ENCODE peak calls at places on chromosomes 4 and X, in ten cellular contexts. P is IMR-90; B is endothelial cell; C is GM06990; Q is CD8-positive, alpha-beta T cell; F is WTC11; V is astrocyte; E is right atrium auricular region; W is glutamatergic neuron; S is prostate gland. R is an unnamed sample.

GRCh38 chrX:29935455-29935854 is 279.9 kb upstream of the MAGEB2 start:
- DNase-seq in S (no peak), W (no peak), C (no peak), Q (no peak), V (no peak), F (no peak), E (no peak), B (no peak), P (no peak), R (no peak)

GRCh38 chr4:173270312-173271027 is 63.7 kb downstream of the HMGB2 start:
- DNase-seq in E (no peak), S (no peak), F (no peak), P (peak), Q (no peak), B (no peak), C (no peak), W (no peak), V (peak), R (no peak)

GRCh38 chrX:16002185-16002584 is 121.2 kb upstream of the GRPR start:
- DNase-seq in V (no peak), Q (no peak), P (no peak), S (no peak), W (no peak), C (no peak), E (no peak), B (no peak), F (no peak), R (no peak)

GRCh38 chr4:189267312-189267965 is 673.2 kb upstream of the FRG1 start:
- DNase-seq in W (no peak), S (no peak), Q (no peak), B (no peak), P (no peak), F (no peak), C (no peak), E (no peak), V (no peak), R (no peak)

GRCh38 chrX:22060451-22060940 is 28.4 kb downstream of the PHEX start:
- DNase-seq in S (no peak), P (peak), Q (no peak), W (no peak), V (peak), E (no peak), F (no peak), B (no peak), C (peak), R (peak)

GRCh38 chr4:128796934-128797333 is 12.6 kb upstream of the JADE1 start:
- DNase-seq in B (no peak), P (no peak), Q (no peak), F (no peak), C (no peak), E (no peak), S (no peak), W (no peak), V (no peak), R (peak)

GRCh38 chr4:126441173-126441810 is 1126.5 kb downstream of the FAT4 start:
- DNase-seq in C (no peak), S (no peak), Q (no peak), E (no peak), F (no peak), P (peak), B (no peak), W (no peak), V (no peak), R (no peak)

GRCh38 chrX:23372220-23372902 is 37.7 kb downstream of the PTCHD1 start:
- DNase-seq in E (no peak), V (no peak), P (no peak), Q (no peak), W (no peak), F (no peak), C (no peak), S (no peak), B (no peak), R (no peak)

GRCh38 chr4:186271279-186271678 is 5.3 kb downstream of the F11 start:
- DNase-seq in P (no peak), B (no peak), V (no peak), S (no peak), F (no peak), C (no peak), Q (no peak), E (no peak), W (no peak), R (no peak)

GRCh38 chrX:71140440-71140839 is 4.2 kb upstream of the NLGN3 start:
- DNase-seq in Q (no peak), W (no peak), C (no peak), V (no peak), B (no peak), P (no peak), S (no peak), F (no peak), E (no peak), R (no peak)

GRCh38 chr4:15513545-15513944 is 43.9 kb downstream of the CC2D2A start:
- DNase-seq in P (peak), C (no peak), S (no peak), E (no peak), V (no peak), Q (no peak), B (no peak), W (no peak), F (no peak), R (no peak)

GRCh38 chr4:55791666-55792065 is 27.9 kb upstream of the EXOC1L start:
- DNase-seq in W (no peak), S (no peak), B (no peak), Q (no peak), C (no peak), F (no peak), P (no peak), E (no peak), V (no peak), R (peak)

GRCh38 chr4:82753725-82754410 is 44.7 kb downstream of the SCD5 start:
- DNase-seq in E (peak), P (peak), Q (no peak), C (no peak), S (peak), W (no peak), V (no peak), F (no peak), B (no peak), R (peak)

GRCh38 chr4:95547708-95548471 is 883 bp downstream of the UNC5C start:
- DNase-seq in V (peak), Q (no peak), P (no peak), C (peak), S (peak), B (peak), W (peak), E (peak), F (peak), R (peak)

GRCh38 chrX:103440621-103441020 is 64.3 kb downstream of the BEX3 start:
- DNase-seq in W (no peak), S (no peak), B (no peak), V (peak), E (no peak), F (no peak), C (no peak), P (no peak), Q (no peak), R (no peak)

GRCh38 chr4:142311916-142312315 is 534.2 kb downstream of the INPP4B start:
- DNase-seq in F (no peak), C (no peak), V (no peak), P (no peak), S (no peak), E (no peak), Q (no peak), B (no peak), W (no peak), R (no peak)

GRCh38 chr4:57442834-57443291 is 332.7 kb upstream of the IGFBP7 start:
- DNase-seq in Q (no peak), C (no peak), W (peak), B (peak), E (no peak), S (peak), P (peak), F (peak), V (peak), R (peak)

GRCh38 chr4:185344743-185345538 is 50.8 kb downstream of the LRP2BP start:
- DNase-seq in B (peak), E (no peak), W (no peak), Q (no peak), F (no peak), S (no peak), V (no peak), P (no peak), C (peak), R (no peak)

GRCh38 chr4:53040459-53040815 is 178.3 kb downstream of the RASL11B start:
- DNase-seq in F (no peak), V (peak), W (no peak), S (no peak), Q (no peak), P (peak), B (no peak), C (no peak), E (no peak), R (no peak)

GRCh38 chr4:86359944-86360478 is at the start of gene MAPK10:
- DNase-seq in E (peak), B (peak), W (peak), C (peak), F (peak), V (peak), Q (no peak), P (peak), S (peak), R (no peak)

GRCh38 chrX:153507484-153508178 is 9.8 kb upstream of the ATP2B3 start:
- DNase-seq in B (peak), V (no peak), F (peak), C (peak), Q (peak), S (peak), P (peak), W (peak), E (peak), R (peak)

GRCh38 chrX:112380541-112381278 is 298.1 kb upstream of the TRPC5 start:
- DNase-seq in F (no peak), C (no peak), V (no peak), S (no peak), B (no peak), Q (no peak), E (no peak), W (no peak), P (no peak), R (no peak)

GRCh38 chr4:98828801-98829200 is 100.1 kb downstream of the EIF4E start:
- DNase-seq in Q (peak), S (no peak), P (no peak), C (no peak), V (no peak), B (no peak), E (no peak), F (peak), W (no peak), R (peak)

GRCh38 chr4:123869517-123870282 is 473.1 kb downstream of the SPRY1 start:
- DNase-seq in F (no peak), W (no peak), E (no peak), B (no peak), Q (no peak), S (no peak), P (no peak), C (no peak), V (peak), R (no peak)

GRCh38 chr4:134544303-134544761 is 342.7 kb upstream of the PABPC4L start:
- DNase-seq in S (peak), F (no peak), B (no peak), W (no peak), V (peak), E (no peak), C (no peak), Q (no peak), P (no peak), R (peak)

GRCh38 chrX:140064993-140065392 is 99.7 kb upstream of the CXorf66 start:
- DNase-seq in P (no peak), W (no peak), S (no peak), Q (no peak), B (no peak), F (no peak), C (no peak), E (no peak), V (no peak), R (peak)

DNA sequence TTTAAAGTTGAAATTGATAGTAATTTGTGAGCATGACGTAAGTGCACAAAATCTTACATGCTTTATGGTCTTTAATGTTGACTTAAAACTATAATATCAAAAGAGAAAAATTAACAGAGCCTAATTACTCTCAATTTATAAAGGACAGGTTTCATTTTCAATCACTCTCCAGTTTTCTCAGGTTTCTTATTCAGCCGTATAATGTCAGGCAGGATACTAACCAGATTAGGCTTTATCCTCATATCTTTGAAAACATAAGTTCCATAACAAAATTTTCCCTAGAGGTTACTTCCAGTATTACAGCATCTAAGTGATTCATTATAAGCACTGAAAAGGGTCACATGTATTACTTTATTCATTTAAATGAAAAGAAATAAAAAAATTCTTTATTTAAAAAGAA is 492.1 kb downstream of the PACRGL start:
- DNase-seq in V (no peak), Q (no peak), S (no peak), P (no peak), B (no peak), E (no peak), W (no peak), F (no peak), C (no peak), R (no peak)
- TF ChIP-seq CTCF in V (no peak), Q (no peak), S (no peak), P (no peak), B (peak), E (peak), W (peak), F (no peak), C (no peak), R (peak)

GRCh38 chr4:120919358-120919757 is 3.2 kb downstream of the PRDM5 start:
- DNase-seq in Q (no peak), V (no peak), B (no peak), C (no peak), S (no peak), E (no peak), F (no peak), P (no peak), W (no peak), R (no peak)
- TF ChIP-seq CTCF in Q (peak), V (no peak), B (no peak), C (no peak), S (no peak), E (peak), F (no peak), P (peak), W (peak), R (peak)

DNA sequence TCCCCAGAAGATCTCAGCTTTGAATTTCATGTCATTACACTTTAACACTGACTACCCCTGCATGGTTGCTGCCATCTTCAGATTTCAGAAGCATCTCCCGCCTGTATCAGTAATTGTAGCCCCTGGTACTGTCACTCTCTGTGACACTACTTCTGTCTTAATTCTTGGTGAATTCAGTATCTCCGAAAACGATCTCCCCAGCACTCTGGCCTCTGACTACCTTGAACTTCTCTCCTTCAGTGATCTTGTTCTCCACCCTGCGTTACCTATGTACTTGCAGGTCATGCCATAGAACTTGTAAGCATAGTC is 53.8 kb upstream of the ABCG2 start:
- DNase-seq in W (no peak), P (no peak), S (no peak), F (no peak), Q (no peak), C (no peak), V (no peak), E (no peak), B (no peak), R (no peak)
- TF ChIP-seq CTCF in W (peak), P (no peak), S (no peak), F (no peak), Q (peak), C (no peak), V (no peak), E (peak), B (no peak), R (no peak)

GRCh38 chr4:26326791-26327190 is 6.0 kb downstream of the RBPJ start:
- DNase-seq in C (no peak), F (no peak), B (no peak), W (no peak), Q (no peak), V (peak), E (no peak), P (peak), S (no peak), R (no peak)

GRCh38 chr4:26322349-26322748 is 1.5 kb downstream of the RBPJ start:
- DNase-seq in P (no peak), E (no peak), F (no peak), V (no peak), Q (no peak), C (no peak), S (no peak), B (no peak), W (no peak), R (no peak)

GRCh38 chr4:26325191-26325590 is 4.4 kb downstream of the RBPJ start:
- DNase-seq in C (no peak), E (no peak), S (no peak), W (no peak), P (peak), B (no peak), V (peak), Q (no peak), F (no peak), R (peak)

GRCh38 chr4:26321326-26322276 is 787 bp downstream of the RBPJ start:
- DNase-seq in B (peak), S (peak), P (peak), C (peak), W (peak), E (no peak), Q (no peak), V (peak), F (peak), R (peak)

GRCh38 chr4:26323807-26324206 is 3.0 kb downstream of the RBPJ start:
- DNase-seq in V (peak), C (no peak), B (no peak), S (no peak), Q (no peak), W (no peak), F (no peak), P (peak), E (no peak), R (peak)
- TF ChIP-seq CTCF in V (peak), C (no peak), B (no peak), S (no peak), Q (no peak), W (no peak), F (no peak), P (peak), E (peak), R (no peak)

GRCh38 chrX:51860679-51861078 is 32.7 kb upstream of the MAGED1 start:
- DNase-seq in V (peak), B (peak), P (peak), C (no peak), E (no peak), S (peak), W (no peak), Q (no peak), F (peak), R (peak)
- TF ChIP-seq CTCF in V (peak), B (no peak), P (peak), C (peak), E (peak), S (no peak), W (no peak), Q (peak), F (peak), R (peak)

GRCh38 chrX:8726031-8726652 is 5.8 kb downstream of the ANOS1 start:
- DNase-seq in V (peak), B (no peak), F (no peak), P (no peak), Q (no peak), W (no peak), S (no peak), E (no peak), C (no peak), R (peak)

GRCh38 chrX:8728932-8729331 is 3.0 kb downstream of the ANOS1 start:
- DNase-seq in P (no peak), E (no peak), S (no peak), B (no peak), C (no peak), W (no peak), Q (no peak), V (no peak), F (no peak), R (peak)

GRCh38 chrX:8730812-8731578 is 942 bp downstream of the ANOS1 start:
- DNase-seq in B (peak), P (no peak), W (peak), C (no peak), S (peak), V (no peak), F (peak), Q (no peak), E (no peak), R (no peak)

DNA sequence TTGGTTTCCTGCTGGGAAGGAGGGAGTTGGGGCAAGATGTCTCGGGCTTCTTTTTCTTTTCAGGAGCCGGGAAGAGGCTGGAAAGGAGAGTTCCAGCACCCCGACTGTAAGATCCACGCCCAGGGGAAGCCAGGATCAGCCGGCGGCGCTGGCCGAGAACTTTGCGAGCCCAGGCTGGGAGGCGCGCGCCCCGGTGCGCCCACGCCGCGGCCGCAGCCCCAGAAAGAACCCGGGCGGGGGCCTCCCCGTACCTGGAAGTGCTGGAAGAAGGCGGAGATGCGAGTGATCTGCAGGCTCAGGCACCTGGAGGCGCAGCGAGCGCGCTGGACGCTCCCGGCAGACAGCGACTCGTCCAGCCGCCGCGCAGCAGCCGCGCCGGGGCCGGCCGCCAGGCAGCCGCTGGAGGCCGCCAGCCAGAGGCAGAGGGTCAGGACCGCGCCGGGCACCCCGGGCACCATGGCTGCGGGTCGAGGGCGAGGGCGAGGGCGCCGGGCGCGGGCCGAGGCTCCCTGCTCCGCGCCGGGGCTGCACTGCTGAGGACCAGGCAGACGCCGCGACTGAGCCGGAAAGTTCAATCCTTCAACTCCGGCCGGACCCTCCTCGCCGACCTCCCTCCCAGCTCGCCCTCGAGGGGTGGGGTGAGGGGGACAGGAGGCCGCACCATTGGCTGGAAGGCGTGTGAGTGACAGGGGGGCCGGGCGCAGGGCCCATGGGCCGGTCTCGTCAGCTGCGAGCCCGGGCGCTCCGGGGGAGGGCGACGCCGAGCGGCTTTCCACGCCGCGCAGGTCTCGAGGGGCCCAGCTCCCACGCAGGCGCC is at the start of gene ANOS1:
- DNase-seq in F (peak), C (no peak), B (peak), Q (no peak), E (no peak), V (peak), W (peak), S (peak), P (no peak), R (no peak)
- TF ChIP-seq CTCF in F (no peak), C (no peak), B (no peak), Q (no peak), E (peak), V (no peak), W (no peak), S (no peak), P (no peak), R (no peak)

DNA sequence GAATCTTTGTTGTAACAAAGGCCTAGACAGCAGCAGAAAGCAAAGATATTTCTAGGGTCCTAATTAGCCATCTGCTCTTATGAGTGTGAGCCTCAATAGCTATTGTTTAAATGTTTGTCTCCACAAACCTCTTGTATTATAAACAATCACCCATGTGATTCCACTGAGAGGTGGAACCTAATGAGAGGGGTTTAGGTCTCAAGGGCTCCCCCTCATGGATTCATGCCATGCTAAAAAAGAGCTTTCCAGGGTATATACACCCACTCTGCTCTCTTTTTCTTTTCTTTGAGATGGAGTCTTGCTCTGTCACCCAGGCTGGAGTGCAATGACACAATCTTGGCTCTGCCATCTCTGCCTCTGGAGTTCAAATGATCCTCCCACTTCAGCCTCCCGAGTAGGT is 42.1 kb downstream of the TRIM61 start:
- DNase-seq in F (peak), E (no peak), W (no peak), S (no peak), Q (no peak), C (peak), V (no peak), B (peak), P (no peak), R (no peak)
- TF ChIP-seq CTCF in F (peak), E (no peak), W (no peak), S (no peak), Q (no peak), C (peak), V (no peak), B (no peak), P (no peak), R (no peak)

DNA sequence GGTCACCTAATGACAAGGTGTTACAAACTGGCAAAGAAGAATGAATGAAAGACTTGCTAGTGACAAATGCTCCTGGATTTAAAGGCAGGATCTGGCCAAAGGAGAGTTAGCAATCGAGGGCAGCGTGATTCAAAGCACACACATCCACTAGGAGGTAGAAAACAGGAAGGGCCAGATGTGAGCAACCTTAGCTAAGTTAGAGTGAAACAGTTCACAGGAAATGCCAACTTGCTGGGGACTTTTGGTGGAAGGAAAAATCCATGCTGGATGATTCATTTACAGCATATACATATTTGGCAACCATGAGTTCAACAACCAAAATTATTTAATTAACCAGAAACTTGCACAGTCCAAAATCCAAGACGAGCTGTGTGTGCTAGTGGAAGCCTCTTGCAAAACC is 276.9 kb downstream of the PTTG2 start:
- DNase-seq in Q (no peak), F (no peak), P (peak), W (no peak), B (no peak), E (no peak), C (no peak), S (no peak), V (peak), R (peak)
- TF ChIP-seq CTCF in Q (no peak), F (no peak), P (no peak), W (no peak), B (no peak), E (no peak), C (no peak), S (no peak), V (no peak), R (no peak)